ENCODE peak calls at places on chromosomes 12 and 14, in ten cellular contexts. C is Panc1, S is pancreas, A is posterior vena cava, V is NCI-H446 treated with DMSO at 0.1 percent for 48 hours, D is GM23248, T is GM12865, E is Daoy, U is osteocyte, F is epithelial cell of esophagus. B is an unnamed sample.

GRCh38 chr14:61505815-61506809 is 184.7 kb downstream of the PRKCH start:
- DNase-seq in C (no peak), S (no peak), A (no peak), V (no peak), D (no peak), T (no peak), E (no peak), U (no peak), F (no peak), B (no peak)

GRCh38 chr14:54805521-54806322 is 96.9 kb downstream of the GCH1 start:
- DNase-seq in C (peak; percentile 68), S (peak; percentile 83), A (peak; percentile 96), V (no peak), D (peak; percentile 92), T (peak; percentile 81), E (peak; percentile 89), U (peak; percentile 93), F (peak; percentile 84), B (peak; percentile 15)

GRCh38 chr12:49339464-49339861 is 2.5 kb upstream of the C1QL4 start:
- DNase-seq in C (no peak), S (peak; percentile 84), A (peak; percentile 51), V (peak; percentile 39), D (no peak), T (no peak), E (no peak), U (no peak), F (no peak), B (no peak)

GRCh38 chr12:26748741-26749431 is 84.1 kb downstream of the ITPR2 start:
- DNase-seq in C (no peak), S (no peak), A (no peak), V (no peak), D (peak; percentile 40), T (peak; percentile 72), E (peak; percentile 44), U (no peak), F (peak; percentile 70), B (no peak)

GRCh38 chr14:90530523-90530922 is 133.7 kb downstream of the CALM1 start:
- DNase-seq in C (no peak), S (no peak), A (no peak), V (no peak), D (no peak), T (no peak), E (no peak), U (no peak), F (no peak), B (no peak)

GRCh38 chr12:57147641-57147944 is 174 bp upstream of the LRP1-AS start:
- DNase-seq in C (no peak), S (no peak), A (no peak), V (no peak), D (peak; percentile 88), T (no peak), E (peak; percentile 53), U (no peak), F (no peak), B (no peak)

GRCh38 chr12:11939223-11939622 is 131.5 kb upstream of the BCL2L14 start:
- DNase-seq in C (no peak), S (no peak), A (no peak), V (no peak), D (no peak), T (no peak), E (no peak), U (no peak), F (no peak), B (no peak)

GRCh38 chr12:110102255-110102654 is 21.9 kb upstream of the IFT81 start:
- DNase-seq in C (no peak), S (no peak), A (peak; percentile 81), V (peak; percentile 85), D (peak; percentile 66), T (peak; percentile 64), E (peak; percentile 78), U (no peak), F (peak; percentile 70), B (no peak)

GRCh38 chr12:76450690-76451089 is 102.5 kb upstream of the BBS10 start:
- DNase-seq in C (no peak), S (no peak), A (no peak), V (no peak), D (peak; percentile 97), T (no peak), E (peak; percentile 85), U (no peak), F (peak; percentile 95), B (peak; percentile 72)

GRCh38 chr12:52278931-52279682 is 4.7 kb downstream of the KRT86 start:
- DNase-seq in C (no peak), S (peak; percentile 93), A (peak; percentile 94), V (no peak), D (peak; percentile 81), T (peak; percentile 70), E (peak; percentile 82), U (peak; percentile 94), F (peak; percentile 76), B (no peak)

GRCh38 chr12:1844223-1844622 is 23.9 kb downstream of the LRTM2 start:
- DNase-seq in C (no peak), S (no peak), A (no peak), V (no peak), D (no peak), T (no peak), E (no peak), U (no peak), F (no peak), B (no peak)

GRCh38 chr14:32977913-32978312 is 39.2 kb downstream of the NPAS3 start:
- DNase-seq in C (no peak), S (no peak), A (no peak), V (no peak), D (no peak), T (no peak), E (no peak), U (no peak), F (no peak), B (no peak)

GRCh38 chr12:50923361-50924130 is 28.8 kb upstream of the HIGD1C start:
- DNase-seq in C (no peak), S (no peak), A (no peak), V (no peak), D (peak; percentile 41), T (no peak), E (no peak), U (peak; percentile 25), F (no peak), B (no peak)

GRCh38 chr12:27560126-27560525 is 36.1 kb downstream of the PPFIBP1 start:
- DNase-seq in C (no peak), S (no peak), A (no peak), V (no peak), D (peak; percentile 28), T (no peak), E (no peak), U (no peak), F (no peak), B (no peak)

GRCh38 chr12:52740591-52740990 is 36.6 kb downstream of the KRT76 start:
- DNase-seq in C (no peak), S (no peak), A (no peak), V (peak; percentile 1), D (no peak), T (no peak), E (no peak), U (no peak), F (peak; percentile 88), B (no peak)

GRCh38 chr14:100486025-100486828 is 101.0 kb downstream of the BEGAIN start:
- DNase-seq in C (no peak), S (peak; percentile 89), A (peak; percentile 90), V (peak; percentile 64), D (peak; percentile 95), T (peak; percentile 65), E (peak; percentile 90), U (peak; percentile 94), F (peak; percentile 66), B (no peak)

GRCh38 chr14:100767003-100767787 is 40.5 kb downstream of the DLK1 start:
- DNase-seq in C (no peak), S (no peak), A (peak; percentile 24), V (no peak), D (no peak), T (no peak), E (no peak), U (no peak), F (no peak), B (no peak)

GRCh38 chr14:103663506-103663905 is 34.5 kb downstream of the KLC1 start:
- DNase-seq in C (no peak), S (no peak), A (no peak), V (no peak), D (no peak), T (no peak), E (no peak), U (no peak), F (no peak), B (no peak)

GRCh38 chr14:77622562-77622961 is 6.1 kb upstream of the SPTLC2 start:
- DNase-seq in C (no peak), S (no peak), A (no peak), V (no peak), D (no peak), T (no peak), E (no peak), U (peak; percentile 36), F (peak; percentile 54), B (no peak)

GRCh38 chr14:94288610-94289465 is 4.2 kb downstream of the SERPINA10 start:
- DNase-seq in C (no peak), S (no peak), A (no peak), V (no peak), D (no peak), T (no peak), E (no peak), U (no peak), F (no peak), B (no peak)

GRCh38 chr12:2288875-2289274 is 236.1 kb downstream of the CACNA1C start:
- DNase-seq in C (no peak), S (no peak), A (peak; percentile 19), V (no peak), D (no peak), T (no peak), E (no peak), U (no peak), F (no peak), B (no peak)

GRCh38 chr12:115185529-115185928 is 501.6 kb upstream of the TBX3 start:
- DNase-seq in C (no peak), S (no peak), A (no peak), V (no peak), D (no peak), T (no peak), E (peak; percentile 17), U (no peak), F (no peak), B (no peak)

GRCh38 chr14:71665157-71665556 is 267.1 kb upstream of the RGS6 start:
- DNase-seq in C (no peak), S (no peak), A (no peak), V (no peak), D (peak; percentile 97), T (no peak), E (peak; percentile 70), U (no peak), F (peak; percentile 58), B (peak; percentile 53)

GRCh38 chr12:119096429-119097202 is 82.1 kb upstream of the HSPB8 start:
- DNase-seq in C (no peak), S (no peak), A (no peak), V (no peak), D (no peak), T (no peak), E (no peak), U (no peak), F (no peak), B (no peak)

GRCh38 chr12:50058743-50059312 is 1.4 kb downstream of the ASIC1 start:
- DNase-seq in C (no peak), S (no peak), A (no peak), V (no peak), D (no peak), T (no peak), E (no peak), U (no peak), F (no peak), B (no peak)

B was measured in retinal pigment epithelial cell.